ENCODE peak calls at places on chromosomes 4 and X, in eight cellular contexts. K is hypothalamus, W is M059J, L is caudate nucleus, P is MV-4-11, U is GDM1, B is adipocyte, V is nucleus accumbens. G is an unnamed sample.

GRCh38 chrX:128106630-128107029 is 54.4 kb upstream of the ACTRT1 start:
- DNase-seq in K (no peak), W (no peak), B (no peak), U (peak), V (no peak), P (peak), L (no peak), G (peak)

GRCh38 chr4:54902261-54902660 is 223.1 kb downstream of the KDR start:
- DNase-seq in P (no peak), K (no peak), B (peak), U (no peak), L (no peak), V (no peak), W (peak), G (peak)

GRCh38 chrX:138711399-138712347 is at the start of gene FGF13:
- DNase-seq in B (no peak), P (no peak), U (no peak), K (no peak), V (no peak), W (peak), L (peak), G (peak)

GRCh38 chrX:74890676-74891430 is 34.4 kb downstream of the NEXMIF start:
- DNase-seq in U (no peak), W (no peak), P (no peak), L (no peak), K (no peak), V (no peak), B (no peak), G (no peak)

GRCh38 chr4:5125326-5125725 is 74.0 kb downstream of the STK32B start:
- DNase-seq in V (no peak), P (no peak), U (no peak), L (no peak), B (no peak), K (no peak), W (no peak), G (no peak)

GRCh38 chrX:69156638-69157037 is 8.6 kb downstream of the PJA1 start:
- DNase-seq in K (no peak), W (no peak), L (no peak), B (no peak), P (no peak), U (no peak), V (no peak), G (no peak)

GRCh38 chr4:26288308-26288982 is 32.4 kb upstream of the RBPJ start:
- DNase-seq in K (no peak), V (no peak), P (peak), B (peak), U (peak), W (peak), L (no peak), G (peak)

GRCh38 chr4:111266937-111267336 is 644.1 kb upstream of the PITX2 start:
- DNase-seq in P (no peak), K (no peak), L (no peak), V (no peak), W (no peak), U (no peak), B (no peak), G (no peak)

GRCh38 chr4:88659061-88659889 is 38.4 kb downstream of the NAP1L5 start:
- DNase-seq in L (peak), P (peak), B (peak), W (peak), U (peak), K (peak), V (no peak), G (peak)

GRCh38 chr4:4428966-4429875 is 42.3 kb downstream of the NSG1 start:
- DNase-seq in W (no peak), B (no peak), L (no peak), P (no peak), K (no peak), U (no peak), V (no peak), G (no peak)

GRCh38 chr4:107857741-107858140 is 33.0 kb downstream of the SGMS2 start:
- DNase-seq in P (no peak), U (no peak), K (no peak), V (no peak), L (no peak), B (no peak), W (no peak), G (no peak)

GRCh38 chr4:76782837-76783236 is 115.1 kb downstream of the SOWAHB start:
- DNase-seq in W (peak), P (no peak), U (no peak), L (no peak), B (peak), K (no peak), V (no peak), G (peak)

GRCh38 chrX:257681-258289 is 23.4 kb upstream of the PLCXD1 start:
- DNase-seq in U (no peak), P (no peak), B (no peak), K (no peak), L (no peak), W (no peak), V (no peak), G (no peak)

GRCh38 chrX:132369650-132370049 is 119.2 kb downstream of the MBNL3 start:
- DNase-seq in W (no peak), L (no peak), B (no peak), V (no peak), K (no peak), P (no peak), U (no peak), G (no peak)

GRCh38 chr4:122073615-122074014 is 78.5 kb upstream of the BLTP1 start:
- DNase-seq in U (no peak), P (no peak), B (no peak), W (no peak), K (no peak), V (no peak), L (no peak), G (no peak)

GRCh38 chr4:568962-569361 is 7.1 kb downstream of the TMEM271 start:
- DNase-seq in P (no peak), B (no peak), L (no peak), K (no peak), U (no peak), V (no peak), W (no peak), G (no peak)

GRCh38 chr4:38145033-38145673 is 185.0 kb downstream of the PTTG2 start:
- DNase-seq in U (no peak), K (no peak), V (no peak), W (no peak), L (no peak), P (no peak), B (no peak), G (no peak)

GRCh38 chrX:69505772-69506616 is 1.9 kb downstream of the NALF2 start:
- DNase-seq in P (no peak), K (no peak), W (no peak), U (no peak), B (no peak), V (no peak), L (no peak), G (no peak)

GRCh38 chrX:110215411-110215810 is 102.5 kb downstream of the AMMECR1 start:
- DNase-seq in W (no peak), B (no peak), V (no peak), K (no peak), P (no peak), U (no peak), L (no peak), G (no peak)

GRCh38 chr4:124262211-124263179 is 450.0 kb downstream of the ANKRD50 start:
- DNase-seq in P (peak), L (peak), B (peak), K (peak), W (peak), V (peak), U (peak), G (peak)

GRCh38 chr4:35102111-35102510 is 1142.2 kb downstream of the ARAP2 start:
- DNase-seq in W (no peak), L (no peak), U (no peak), P (no peak), B (no peak), K (no peak), V (no peak), G (no peak)

GRCh38 chr4:89316931-89317366 is 9.3 kb upstream of the GPRIN3 start:
- DNase-seq in W (peak), U (peak), L (no peak), P (peak), B (peak), V (no peak), K (no peak), G (peak)

GRCh38 chrX:45157647-45158046 is 43.0 kb downstream of the DIPK2B start:
- DNase-seq in B (no peak), K (no peak), V (no peak), U (no peak), P (no peak), W (no peak), L (no peak), G (no peak)

GRCh38 chr4:78552398-78553396 is 1.1 kb downstream of the ANXA3 start:
- DNase-seq in V (no peak), U (no peak), W (peak), L (no peak), B (no peak), K (no peak), P (peak), G (peak)

GRCh38 chrX:68784816-68785215 is 44.0 kb upstream of the EFNB1 start:
- DNase-seq in V (no peak), W (no peak), K (no peak), B (no peak), L (no peak), U (no peak), P (no peak), G (no peak)

GRCh38 chr4:173076903-173077629 is 91.5 kb upstream of the GALNT7 start:
- DNase-seq in U (no peak), B (no peak), V (no peak), K (no peak), W (peak), P (peak), L (no peak), G (peak)

GRCh38 chr4:53777244-53777984 is 186.1 kb upstream of the LNX1 start:
- DNase-seq in L (no peak), B (peak), P (peak), K (no peak), W (peak), V (no peak), U (no peak), G (peak)

GRCh38 chrX:139929876-139930275 is 3.0 kb downstream of the ATP11C start:
- DNase-seq in P (no peak), V (no peak), U (no peak), L (no peak), B (no peak), K (no peak), W (no peak), G (no peak)

GRCh38 chrX:135707880-135708279 is 5.6 kb upstream of the CT45A1 start:
- DNase-seq in P (peak), V (no peak), B (no peak), L (no peak), U (peak), W (peak), K (no peak), G (peak)

GRCh38 chr4:143667461-143667860 is 33.0 kb downstream of the FREM3 start:
- DNase-seq in W (peak), K (peak), U (peak), B (peak), P (peak), L (no peak), V (no peak), G (peak)

GRCh38 chr4:18524667-18525066 is 503.1 kb upstream of the LCORL start:
- DNase-seq in K (no peak), P (no peak), V (no peak), L (no peak), U (no peak), B (no peak), W (no peak), G (no peak)

GRCh38 chr4:55733874-55734437 is 85.6 kb upstream of the EXOC1L start:
- DNase-seq in W (peak), U (no peak), V (no peak), B (peak), P (no peak), K (no peak), L (no peak), G (peak)

G was measured in HT1080.